ENCODE peak calls at places on chromosomes 4 and X, in six cellular contexts. H, R, U, B, T and Q are unnamed samples.

GRCh38 chr4:141642711-141643110 is 6.3 kb downstream of the IL15 start:
- DNase-seq in H (no peak), R (no peak), T (no peak), U (no peak), B (no peak), Q (no peak)

GRCh38 chrX:121642415-121642814 is 595.0 kb downstream of the GLUD2 start:
- DNase-seq in B (no peak), H (no peak), U (no peak), T (no peak), R (no peak), Q (no peak)

GRCh38 chrX:67724359-67725110 is 180.7 kb downstream of the AR start:
- DNase-seq in R (no peak), U (no peak), H (no peak), T (no peak), B (no peak), Q (no peak)

GRCh38 chrX:13776387-13776786 is 40.5 kb downstream of the GPM6B start:
- DNase-seq in R (no peak), H (no peak), B (no peak), U (no peak), T (no peak), Q (no peak)

GRCh38 chr4:15938182-15938581 is 358 bp downstream of the FGFBP1 start:
- DNase-seq in T (no peak), U (no peak), B (no peak), R (peak), H (no peak), Q (no peak)

GRCh38 chr4:185469539-185470154 is 1.9 kb downstream of the CCDC110 start:
- DNase-seq in U (no peak), R (no peak), T (no peak), H (no peak), B (no peak), Q (no peak)

GRCh38 chr4:109462297-109462696 is 28.7 kb downstream of the SEC24B start:
- DNase-seq in R (no peak), H (no peak), U (no peak), B (no peak), T (no peak), Q (no peak)

GRCh38 chr4:118682928-118683327 is 2.3 kb upstream of the METTL14 start:
- DNase-seq in R (peak), B (peak), U (no peak), T (peak), H (no peak), Q (no peak)

GRCh38 chr4:7334521-7335275 is 100.0 kb downstream of the PSAPL1 start:
- DNase-seq in T (no peak), R (no peak), U (no peak), H (no peak), B (no peak), Q (no peak)

GRCh38 chrX:47644557-47645091 is 5.7 kb downstream of the ELK1 start:
- DNase-seq in B (no peak), T (peak), U (no peak), R (peak), H (no peak), Q (no peak)